ENCODE peak calls at places on chromosomes 11 and 22, in ten cellular contexts. One of them, this sample, is unnamed.
A peak's percentile ranks its signal among the peaks of the same experiment; 100 is the strongest.

GRCh38 chr11:128501576-128502549 is 85.5 kb downstream of the ETS1 start:
- DNase-seq in GM12892: no peak
- DNase-seq in stomach: no peak
- DNase-seq in tibial nerve: no peak
- DNase-seq in Peyer's patch: no peak
- DNase-seq in heart left ventricle: peak; percentile 81
- DNase-seq in ovary: no peak
- DNase-seq in body of pancreas: peak; percentile 60
- DNase-seq in gastrocnemius medialis: peak; percentile 53
- DNase-seq in sigmoid colon: no peak
- DNase-seq in this sample: no peak

GRCh38 chr11:123603666-123604065 is 50.8 kb downstream of the SCN3B start:
- DNase-seq in ovary: no peak
- DNase-seq in stomach: no peak
- DNase-seq in body of pancreas: no peak
- DNase-seq in GM12892: no peak
- DNase-seq in tibial nerve: no peak
- DNase-seq in heart left ventricle: no peak
- DNase-seq in gastrocnemius medialis: no peak
- DNase-seq in Peyer's patch: no peak
- DNase-seq in sigmoid colon: no peak
- DNase-seq in this sample: no peak

GRCh38 chr11:23112987-23113886 is 253.0 kb upstream of the CCDC179 start:
- DNase-seq in GM12892: no peak
- DNase-seq in ovary: no peak
- DNase-seq in gastrocnemius medialis: no peak
- DNase-seq in tibial nerve: no peak
- DNase-seq in stomach: peak; percentile 57
- DNase-seq in heart left ventricle: no peak
- DNase-seq in sigmoid colon: no peak
- DNase-seq in body of pancreas: peak; percentile 86
- DNase-seq in Peyer's patch: peak; percentile 77
- DNase-seq in this sample: no peak

GRCh38 chr11:115672999-115673411 is 168.8 kb upstream of the CADM1 start:
- DNase-seq in sigmoid colon: peak; percentile 72
- DNase-seq in body of pancreas: peak; percentile 13
- DNase-seq in Peyer's patch: no peak
- DNase-seq in tibial nerve: peak; percentile 59
- DNase-seq in stomach: no peak
- DNase-seq in ovary: no peak
- DNase-seq in GM12892: no peak
- DNase-seq in gastrocnemius medialis: peak; percentile 37
- DNase-seq in heart left ventricle: peak; percentile 54
- DNase-seq in this sample: no peak

GRCh38 chr11:69552951-69553350 is 71.5 kb downstream of the LINC01488 start:
- DNase-seq in sigmoid colon: peak; percentile 40
- DNase-seq in heart left ventricle: no peak
- DNase-seq in ovary: no peak
- DNase-seq in Peyer's patch: peak; percentile 15
- DNase-seq in tibial nerve: no peak
- DNase-seq in stomach: no peak
- DNase-seq in gastrocnemius medialis: no peak
- DNase-seq in GM12892: no peak
- DNase-seq in body of pancreas: no peak
- DNase-seq in this sample: no peak

GRCh38 chr11:133983660-133984316 is 27.0 kb upstream of the IGSF9B start:
- DNase-seq in gastrocnemius medialis: no peak
- DNase-seq in GM12892: no peak
- DNase-seq in ovary: no peak
- DNase-seq in Peyer's patch: no peak
- DNase-seq in tibial nerve: no peak
- DNase-seq in stomach: no peak
- DNase-seq in heart left ventricle: no peak
- DNase-seq in sigmoid colon: no peak
- DNase-seq in body of pancreas: no peak
- DNase-seq in this sample: no peak

GRCh38 chr11:94623120-94623735 is 56.1 kb downstream of the PIWIL4 start:
- DNase-seq in tibial nerve: peak; percentile 70
- DNase-seq in heart left ventricle: peak; percentile 40
- DNase-seq in stomach: peak; percentile 35
- DNase-seq in ovary: peak; percentile 32
- DNase-seq in sigmoid colon: no peak
- DNase-seq in GM12892: no peak
- DNase-seq in body of pancreas: peak; percentile 73
- DNase-seq in Peyer's patch: peak; percentile 55
- DNase-seq in gastrocnemius medialis: peak; percentile 44
- DNase-seq in this sample: peak; percentile 12

GRCh38 chr11:2891901-2892214 is 6.3 kb upstream of the CDKN1C start:
- DNase-seq in sigmoid colon: no peak
- DNase-seq in heart left ventricle: peak; percentile 60
- DNase-seq in ovary: peak; percentile 81
- DNase-seq in GM12892: no peak
- DNase-seq in gastrocnemius medialis: no peak
- DNase-seq in tibial nerve: no peak
- DNase-seq in Peyer's patch: no peak
- DNase-seq in body of pancreas: peak; percentile 72
- DNase-seq in stomach: peak; percentile 82
- DNase-seq in this sample: no peak

GRCh38 chr11:12139144-12139881 is 28.9 kb downstream of the MICAL2 start:
- DNase-seq in Peyer's patch: no peak
- DNase-seq in ovary: peak; percentile 63
- DNase-seq in sigmoid colon: peak; percentile 73
- DNase-seq in stomach: no peak
- DNase-seq in tibial nerve: no peak
- DNase-seq in body of pancreas: no peak
- DNase-seq in heart left ventricle: no peak
- DNase-seq in GM12892: no peak
- DNase-seq in gastrocnemius medialis: no peak
- DNase-seq in this sample: peak; percentile 73

GRCh38 chr11:72793452-72794367 is at the start of gene STARD10:
- DNase-seq in Peyer's patch: peak; percentile 98
- DNase-seq in gastrocnemius medialis: peak; percentile 92
- DNase-seq in stomach: peak; percentile 97
- DNase-seq in body of pancreas: peak; percentile 96
- DNase-seq in tibial nerve: peak; percentile 95
- DNase-seq in ovary: peak; percentile 97
- DNase-seq in GM12892: peak; percentile 96
- DNase-seq in heart left ventricle: peak; percentile 97
- DNase-seq in sigmoid colon: peak; percentile 97
- DNase-seq in this sample: peak; percentile 95

GRCh38 chr11:394858-395655 is 1.0 kb downstream of the PKP3 start:
- DNase-seq in sigmoid colon: no peak
- DNase-seq in heart left ventricle: no peak
- DNase-seq in tibial nerve: no peak
- DNase-seq in gastrocnemius medialis: no peak
- DNase-seq in Peyer's patch: no peak
- DNase-seq in body of pancreas: no peak
- DNase-seq in GM12892: no peak
- DNase-seq in stomach: no peak
- DNase-seq in ovary: no peak
- DNase-seq in this sample: no peak

GRCh38 chr22:36599771-36600170 is 70.8 kb upstream of the EIF3D start:
- DNase-seq in sigmoid colon: no peak
- DNase-seq in heart left ventricle: no peak
- DNase-seq in body of pancreas: no peak
- DNase-seq in tibial nerve: no peak
- DNase-seq in stomach: no peak
- DNase-seq in Peyer's patch: no peak
- DNase-seq in ovary: no peak
- DNase-seq in GM12892: no peak
- DNase-seq in gastrocnemius medialis: no peak
- DNase-seq in this sample: no peak

GRCh38 chr11:28836285-28837081 is 728.3 kb downstream of the METTL15 start:
- DNase-seq in tibial nerve: no peak
- DNase-seq in heart left ventricle: no peak
- DNase-seq in ovary: no peak
- DNase-seq in body of pancreas: no peak
- DNase-seq in sigmoid colon: no peak
- DNase-seq in gastrocnemius medialis: no peak
- DNase-seq in Peyer's patch: no peak
- DNase-seq in stomach: no peak
- DNase-seq in GM12892: no peak
- DNase-seq in this sample: peak; percentile 34

GRCh38 chr11:14381968-14382367 is 23.0 kb upstream of the RRAS2 start:
- DNase-seq in stomach: no peak
- DNase-seq in body of pancreas: no peak
- DNase-seq in GM12892: no peak
- DNase-seq in tibial nerve: no peak
- DNase-seq in heart left ventricle: no peak
- DNase-seq in gastrocnemius medialis: no peak
- DNase-seq in sigmoid colon: no peak
- DNase-seq in Peyer's patch: no peak
- DNase-seq in ovary: no peak
- DNase-seq in this sample: no peak

GRCh38 chr11:14384338-14384737 is 25.4 kb upstream of the RRAS2 start:
- DNase-seq in sigmoid colon: no peak
- DNase-seq in tibial nerve: peak; percentile 16
- DNase-seq in body of pancreas: no peak
- DNase-seq in Peyer's patch: no peak
- DNase-seq in heart left ventricle: no peak
- DNase-seq in GM12892: no peak
- DNase-seq in stomach: no peak
- DNase-seq in ovary: no peak
- DNase-seq in gastrocnemius medialis: no peak
- DNase-seq in this sample: no peak

GRCh38 chr11:14378171-14378570 is 19.2 kb upstream of the RRAS2 start:
- DNase-seq in stomach: no peak
- DNase-seq in sigmoid colon: no peak
- DNase-seq in gastrocnemius medialis: no peak
- DNase-seq in heart left ventricle: no peak
- DNase-seq in ovary: no peak
- DNase-seq in GM12892: no peak
- DNase-seq in tibial nerve: no peak
- DNase-seq in Peyer's patch: peak; percentile 61
- DNase-seq in body of pancreas: no peak
- DNase-seq in this sample: no peak

GRCh38 chr11:14380125-14380936 is 21.3 kb upstream of the RRAS2 start:
- DNase-seq in Peyer's patch: no peak
- DNase-seq in body of pancreas: no peak
- DNase-seq in sigmoid colon: no peak
- DNase-seq in gastrocnemius medialis: no peak
- DNase-seq in tibial nerve: no peak
- DNase-seq in GM12892: no peak
- DNase-seq in ovary: no peak
- DNase-seq in heart left ventricle: no peak
- DNase-seq in stomach: no peak
- DNase-seq in this sample: no peak

GRCh38 chr11:14380947-14381555 is 22.1 kb upstream of the RRAS2 start:
- DNase-seq in gastrocnemius medialis: peak; percentile 82
- DNase-seq in tibial nerve: peak; percentile 58
- DNase-seq in heart left ventricle: peak; percentile 79
- DNase-seq in Peyer's patch: peak; percentile 85
- DNase-seq in GM12892: peak; percentile 29
- DNase-seq in ovary: peak; percentile 80
- DNase-seq in sigmoid colon: peak; percentile 87
- DNase-seq in stomach: peak; percentile 83
- DNase-seq in body of pancreas: peak; percentile 72
- DNase-seq in this sample: peak; percentile 67
- TF ChIP-seq POLR2A in gastrocnemius medialis: peak; percentile 23
- TF ChIP-seq POLR2A in tibial nerve: no peak
- TF ChIP-seq POLR2A in heart left ventricle: no peak
- TF ChIP-seq POLR2A in Peyer's patch: peak; percentile 42
- TF ChIP-seq POLR2A in GM12892: no peak
- TF ChIP-seq POLR2A in ovary: no peak
- TF ChIP-seq POLR2A in sigmoid colon: no peak
- TF ChIP-seq POLR2A in stomach: no peak
- TF ChIP-seq POLR2A in body of pancreas: peak; percentile 74
- TF ChIP-seq POLR2A in this sample: peak; percentile 45

DNA sequence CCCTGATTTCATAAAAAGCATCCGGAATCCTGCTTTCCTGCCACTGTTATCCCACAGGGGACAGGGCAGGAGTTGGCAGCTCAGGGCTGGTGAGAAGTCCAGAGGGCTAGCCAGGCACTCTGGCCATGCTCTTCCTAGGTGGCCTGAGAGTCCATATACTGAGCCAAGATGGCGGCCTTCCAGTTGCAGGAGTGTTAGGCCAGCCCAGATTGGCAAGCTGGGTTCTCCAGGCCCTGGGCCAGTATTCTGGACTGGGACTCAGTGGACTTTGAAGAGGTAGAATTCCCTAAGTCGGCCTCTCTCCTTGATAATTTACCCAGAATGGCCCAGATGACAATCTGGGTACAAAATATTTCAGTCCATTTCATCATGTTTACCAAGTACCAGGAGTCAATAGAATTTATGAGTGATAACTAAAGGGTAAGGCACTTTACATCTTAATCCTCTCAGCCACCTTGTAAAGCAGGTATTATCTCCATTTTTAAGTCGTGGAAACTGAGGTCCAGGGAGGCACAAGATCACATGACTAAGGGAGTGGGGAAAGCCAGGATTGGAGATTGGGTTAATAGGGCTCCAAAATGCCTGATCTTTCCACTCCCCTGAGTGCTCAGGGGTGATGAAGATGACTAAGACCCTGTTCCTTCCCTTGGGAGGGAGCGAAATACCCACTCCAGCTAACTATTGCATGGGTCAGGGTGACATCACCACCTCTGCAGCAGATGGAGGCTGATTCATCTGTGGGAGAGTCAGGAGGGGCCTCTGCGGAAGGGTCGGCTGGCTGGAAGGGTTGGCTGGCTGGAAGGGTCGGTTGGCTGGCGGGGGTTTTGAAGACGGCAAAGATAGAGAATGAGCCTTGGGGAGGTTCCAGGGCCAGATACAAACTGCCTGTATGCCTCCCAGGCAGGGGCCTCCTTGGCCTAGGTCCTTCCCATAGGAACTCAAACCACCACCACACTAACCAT is 1.2 kb upstream of the MICALL1 start:
- DNase-seq in GM12892: no peak
- DNase-seq in heart left ventricle: peak; percentile 88
- DNase-seq in Peyer's patch: peak; percentile 56
- DNase-seq in tibial nerve: peak; percentile 20
- DNase-seq in ovary: peak; percentile 54
- DNase-seq in body of pancreas: peak; percentile 56
- DNase-seq in stomach: peak; percentile 65
- DNase-seq in gastrocnemius medialis: peak; percentile 53
- DNase-seq in sigmoid colon: peak; percentile 83
- DNase-seq in this sample: peak; percentile 83
- TF ChIP-seq POLR2A in GM12892: no peak
- TF ChIP-seq POLR2A in heart left ventricle: no peak
- TF ChIP-seq POLR2A in Peyer's patch: no peak
- TF ChIP-seq POLR2A in tibial nerve: no peak
- TF ChIP-seq POLR2A in ovary: no peak
- TF ChIP-seq POLR2A in body of pancreas: no peak
- TF ChIP-seq POLR2A in stomach: no peak
- TF ChIP-seq POLR2A in gastrocnemius medialis: no peak
- TF ChIP-seq POLR2A in sigmoid colon: no peak
- TF ChIP-seq POLR2A in this sample: no peak

GRCh38 chr22:20117656-20118571 is 888 bp upstream of the TRMT2A start:
- DNase-seq in body of pancreas: peak; percentile 28
- DNase-seq in sigmoid colon: no peak
- DNase-seq in GM12892: peak; percentile 56
- DNase-seq in gastrocnemius medialis: no peak
- DNase-seq in Peyer's patch: peak; percentile 69
- DNase-seq in ovary: peak; percentile 65
- DNase-seq in stomach: no peak
- DNase-seq in tibial nerve: no peak
- DNase-seq in heart left ventricle: no peak
- DNase-seq in this sample: no peak
- TF ChIP-seq POLR2A in body of pancreas: no peak
- TF ChIP-seq POLR2A in sigmoid colon: no peak
- TF ChIP-seq POLR2A in GM12892: peak; percentile 70
- TF ChIP-seq POLR2A in gastrocnemius medialis: no peak
- TF ChIP-seq POLR2A in Peyer's patch: no peak
- TF ChIP-seq POLR2A in ovary: no peak
- TF ChIP-seq POLR2A in stomach: no peak
- TF ChIP-seq POLR2A in tibial nerve: no peak
- TF ChIP-seq POLR2A in heart left ventricle: no peak
- TF ChIP-seq POLR2A in this sample: no peak

GRCh38 chr22:31977141-31977781 is 32.9 kb downstream of the YWHAH start:
- DNase-seq in ovary: peak; percentile 57
- DNase-seq in gastrocnemius medialis: peak; percentile 70
- DNase-seq in body of pancreas: peak; percentile 81
- DNase-seq in sigmoid colon: peak; percentile 75
- DNase-seq in stomach: peak; percentile 87
- DNase-seq in tibial nerve: peak; percentile 86
- DNase-seq in heart left ventricle: peak; percentile 77
- DNase-seq in GM12892: peak; percentile 53
- DNase-seq in Peyer's patch: peak; percentile 94
- DNase-seq in this sample: peak; percentile 57
- TF ChIP-seq POLR2A in ovary: no peak
- TF ChIP-seq POLR2A in gastrocnemius medialis: no peak
- TF ChIP-seq POLR2A in body of pancreas: no peak
- TF ChIP-seq POLR2A in sigmoid colon: no peak
- TF ChIP-seq POLR2A in stomach: no peak
- TF ChIP-seq POLR2A in tibial nerve: no peak
- TF ChIP-seq POLR2A in heart left ventricle: no peak
- TF ChIP-seq POLR2A in GM12892: no peak
- TF ChIP-seq POLR2A in Peyer's patch: no peak
- TF ChIP-seq POLR2A in this sample: no peak